ENCODE peak calls at places on chromosomes 11 and 22, in six cellular contexts. One of them, this sample, is unnamed.

GRCh38 chr22:44821741-44822425 is 69.5 kb downstream of the ARHGAP8 start:
- DNase-seq in osteoblast: peak; percentile 14
- DNase-seq in transverse colon: no peak
- DNase-seq in A549: no peak
- DNase-seq in dorsolateral prefrontal cortex: no peak
- DNase-seq in WTC11: no peak
- DNase-seq in this sample: no peak

GRCh38 chr22:37843746-37844089 is 416 bp downstream of the ANKRD54 start:
- DNase-seq in dorsolateral prefrontal cortex: peak; percentile 40
- DNase-seq in WTC11: peak; percentile 59
- DNase-seq in transverse colon: peak; percentile 59
- DNase-seq in A549: no peak
- DNase-seq in osteoblast: peak; percentile 93
- DNase-seq in this sample: no peak

GRCh38 chr22:47645450-47645914 is 883.0 kb downstream of the TBC1D22A start:
- DNase-seq in A549: no peak
- DNase-seq in WTC11: no peak
- DNase-seq in osteoblast: no peak
- DNase-seq in dorsolateral prefrontal cortex: no peak
- DNase-seq in transverse colon: no peak
- DNase-seq in this sample: no peak

GRCh38 chr11:20000022-20000392 is 160.3 kb downstream of the DBX1 start:
- DNase-seq in transverse colon: no peak
- DNase-seq in dorsolateral prefrontal cortex: no peak
- DNase-seq in WTC11: no peak
- DNase-seq in osteoblast: no peak
- DNase-seq in A549: no peak
- DNase-seq in this sample: no peak

GRCh38 chr11:88292156-88292844 is 45.2 kb downstream of the CTSC start:
- DNase-seq in WTC11: no peak
- DNase-seq in dorsolateral prefrontal cortex: no peak
- DNase-seq in A549: no peak
- DNase-seq in transverse colon: peak; percentile 58
- DNase-seq in osteoblast: peak; percentile 27
- DNase-seq in this sample: no peak

GRCh38 chr11:130839950-130840666 is 76.2 kb downstream of the SNX19 start:
- DNase-seq in dorsolateral prefrontal cortex: no peak
- DNase-seq in transverse colon: no peak
- DNase-seq in A549: no peak
- DNase-seq in osteoblast: no peak
- DNase-seq in WTC11: no peak
- DNase-seq in this sample: no peak

GRCh38 chr11:128399186-128399585 is 188.2 kb downstream of the ETS1 start:
- DNase-seq in dorsolateral prefrontal cortex: no peak
- DNase-seq in A549: no peak
- DNase-seq in osteoblast: peak; percentile 58
- DNase-seq in transverse colon: no peak
- DNase-seq in WTC11: no peak
- DNase-seq in this sample: no peak

GRCh38 chr22:19806213-19807160 is 45.9 kb downstream of the TBX1 start:
- DNase-seq in dorsolateral prefrontal cortex: no peak
- DNase-seq in A549: peak; percentile 50
- DNase-seq in osteoblast: peak; percentile 80
- DNase-seq in WTC11: peak; percentile 7
- DNase-seq in transverse colon: peak; percentile 92
- DNase-seq in this sample: no peak

GRCh38 chr11:128783513-128783912 is 83.6 kb downstream of the KCNJ1 start:
- DNase-seq in osteoblast: no peak
- DNase-seq in dorsolateral prefrontal cortex: no peak
- DNase-seq in transverse colon: no peak
- DNase-seq in A549: no peak
- DNase-seq in WTC11: no peak
- DNase-seq in this sample: no peak

GRCh38 chr22:22908495-22908861 is 20.9 kb downstream of the IGLL5 start:
- DNase-seq in WTC11: no peak
- DNase-seq in transverse colon: no peak
- DNase-seq in osteoblast: no peak
- DNase-seq in A549: no peak
- DNase-seq in dorsolateral prefrontal cortex: no peak
- DNase-seq in this sample: no peak

GRCh38 chr11:115324569-115325432 is 179.4 kb downstream of the CADM1 start:
- DNase-seq in transverse colon: peak; percentile 18
- DNase-seq in dorsolateral prefrontal cortex: no peak
- DNase-seq in WTC11: peak; percentile 13
- DNase-seq in A549: peak; percentile 33
- DNase-seq in osteoblast: peak; percentile 34
- DNase-seq in this sample: peak; percentile 30

GRCh38 chr11:9901931-9902330 is 238.1 kb downstream of the SWAP70 start:
- DNase-seq in WTC11: no peak
- DNase-seq in dorsolateral prefrontal cortex: no peak
- DNase-seq in osteoblast: no peak
- DNase-seq in transverse colon: no peak
- DNase-seq in A549: no peak
- DNase-seq in this sample: no peak

GRCh38 chr11:1829039-1829820 is 5.6 kb upstream of the SYT8 start:
- DNase-seq in A549: no peak
- DNase-seq in osteoblast: peak; percentile 99
- DNase-seq in WTC11: no peak
- DNase-seq in dorsolateral prefrontal cortex: no peak
- DNase-seq in transverse colon: no peak
- DNase-seq in this sample: no peak

GRCh38 chr11:69636512-69636866 is 4.5 kb upstream of the CCND1 start:
- DNase-seq in osteoblast: peak; percentile 98
- DNase-seq in A549: peak; percentile 61
- DNase-seq in WTC11: peak; percentile 84
- DNase-seq in dorsolateral prefrontal cortex: peak; percentile 54
- DNase-seq in transverse colon: peak; percentile 73
- DNase-seq in this sample: peak; percentile 85

GRCh38 chr22:46974077-46974476 is 211.6 kb downstream of the TBC1D22A start:
- DNase-seq in transverse colon: no peak
- DNase-seq in WTC11: no peak
- DNase-seq in osteoblast: peak; percentile 69
- DNase-seq in dorsolateral prefrontal cortex: no peak
- DNase-seq in A549: no peak
- DNase-seq in this sample: no peak

GRCh38 chr11:46222485-46223251 is 54.8 kb upstream of the CREB3L1 start:
- DNase-seq in WTC11: no peak
- DNase-seq in transverse colon: no peak
- DNase-seq in osteoblast: peak; percentile 65
- DNase-seq in dorsolateral prefrontal cortex: no peak
- DNase-seq in A549: no peak
- DNase-seq in this sample: no peak
- TF ChIP-seq CTCF in WTC11: no peak
- TF ChIP-seq CTCF in transverse colon: no peak
- TF ChIP-seq CTCF in osteoblast: peak; percentile 11
- TF ChIP-seq CTCF in dorsolateral prefrontal cortex: no peak
- TF ChIP-seq CTCF in A549: no peak
- TF ChIP-seq CTCF in this sample: no peak

GRCh38 chr11:126113515-126113957 is 50.9 kb upstream of the CDON start:
- DNase-seq in WTC11: no peak
- DNase-seq in dorsolateral prefrontal cortex: no peak
- DNase-seq in transverse colon: peak; percentile 90
- DNase-seq in osteoblast: peak; percentile 97
- DNase-seq in A549: peak; percentile 66
- DNase-seq in this sample: no peak
- TF ChIP-seq CTCF in WTC11: no peak
- TF ChIP-seq CTCF in dorsolateral prefrontal cortex: no peak
- TF ChIP-seq CTCF in transverse colon: peak; percentile 32
- TF ChIP-seq CTCF in osteoblast: no peak
- TF ChIP-seq CTCF in A549: no peak
- TF ChIP-seq CTCF in this sample: no peak

DNA sequence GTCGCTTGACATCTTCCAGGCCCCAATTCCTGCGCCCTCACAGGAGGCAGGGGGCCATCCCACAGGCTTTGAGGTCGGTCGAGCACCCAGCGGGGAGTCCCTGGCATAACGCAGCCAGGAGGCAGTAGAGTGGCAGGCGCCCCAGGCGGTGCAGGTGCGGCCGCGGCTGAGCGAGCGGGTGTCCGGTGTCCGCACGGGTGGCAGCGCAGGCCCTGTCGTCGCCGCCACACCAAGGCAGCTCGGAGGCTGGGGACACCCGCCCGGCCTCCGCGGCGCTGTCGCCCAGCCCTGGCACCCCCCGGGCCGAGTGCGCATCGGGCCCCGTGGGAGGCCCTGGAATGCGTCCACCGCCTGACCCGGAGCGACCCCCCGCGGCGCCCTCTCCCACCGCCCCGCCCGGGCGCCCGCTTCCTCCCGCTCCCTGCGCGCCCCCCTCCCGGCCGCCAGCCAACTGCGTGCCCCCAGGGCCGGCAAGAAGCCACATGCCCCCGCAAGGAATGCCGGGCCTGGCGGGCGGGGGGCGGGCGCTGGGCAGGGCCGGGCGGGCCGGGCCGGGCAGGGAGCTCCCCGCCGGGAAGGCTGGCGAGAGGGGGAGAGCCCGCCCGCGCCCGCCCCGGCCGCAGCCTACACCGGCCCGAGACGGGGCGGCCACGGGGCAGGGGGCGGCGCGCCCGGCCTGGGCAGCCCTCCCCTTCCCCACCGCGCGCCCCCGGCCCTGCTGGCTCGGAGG is 33.9 kb downstream of the PRDM11 start:
- DNase-seq in WTC11: peak; percentile 63
- DNase-seq in osteoblast: peak; percentile 94
- DNase-seq in A549: peak; percentile 76
- DNase-seq in dorsolateral prefrontal cortex: no peak
- DNase-seq in transverse colon: peak; percentile 73
- DNase-seq in this sample: peak; percentile 83
- TF ChIP-seq CTCF in WTC11: no peak
- TF ChIP-seq CTCF in osteoblast: peak; percentile 21
- TF ChIP-seq CTCF in A549: peak; percentile 36
- TF ChIP-seq CTCF in dorsolateral prefrontal cortex: peak; percentile 49
- TF ChIP-seq CTCF in transverse colon: peak; percentile 72
- TF ChIP-seq CTCF in this sample: no peak

DNA sequence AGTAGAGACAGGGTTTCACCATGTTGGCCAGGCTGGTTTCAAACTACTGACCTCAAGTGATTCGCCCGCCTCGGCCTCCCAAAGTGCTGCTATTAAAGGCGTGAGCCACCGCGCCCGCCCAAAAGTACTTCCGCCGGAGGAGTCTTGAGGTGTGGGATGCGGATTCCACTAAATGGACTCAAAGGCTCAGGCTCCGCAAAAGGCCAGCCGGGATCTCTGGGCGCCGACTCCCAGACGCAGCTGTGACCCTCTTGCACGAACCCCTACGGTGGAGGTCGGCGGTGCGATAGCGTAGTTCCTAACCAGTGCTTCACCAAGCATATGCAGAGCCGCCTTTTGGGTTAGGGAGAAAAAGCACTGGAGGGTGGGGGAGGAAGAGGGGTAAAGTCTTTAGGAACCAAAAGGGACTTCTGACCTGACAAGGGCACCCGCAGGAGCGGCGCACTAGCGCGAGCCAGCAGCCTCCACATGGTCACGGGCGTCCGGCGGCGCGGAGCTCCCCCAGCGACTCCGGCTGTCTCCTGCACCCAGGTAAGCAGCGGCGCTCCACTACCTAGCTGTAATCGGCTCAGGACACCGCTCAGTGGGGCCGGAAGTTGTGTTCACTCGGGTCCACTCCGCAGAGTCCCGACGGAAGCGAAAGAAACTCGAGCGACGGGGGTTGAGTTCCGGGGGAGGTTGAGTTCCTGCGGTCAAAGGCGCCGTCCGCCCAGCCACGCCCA is at the start of gene MRPL16:
- DNase-seq in osteoblast: peak; percentile 92
- DNase-seq in dorsolateral prefrontal cortex: peak; percentile 68
- DNase-seq in A549: peak; percentile 84
- DNase-seq in WTC11: peak; percentile 88
- DNase-seq in transverse colon: peak; percentile 94
- DNase-seq in this sample: peak; percentile 87
- TF ChIP-seq CTCF in osteoblast: no peak
- TF ChIP-seq CTCF in dorsolateral prefrontal cortex: peak; percentile 42
- TF ChIP-seq CTCF in A549: no peak
- TF ChIP-seq CTCF in WTC11: no peak
- TF ChIP-seq CTCF in transverse colon: peak; percentile 68
- TF ChIP-seq CTCF in this sample: no peak

DNA sequence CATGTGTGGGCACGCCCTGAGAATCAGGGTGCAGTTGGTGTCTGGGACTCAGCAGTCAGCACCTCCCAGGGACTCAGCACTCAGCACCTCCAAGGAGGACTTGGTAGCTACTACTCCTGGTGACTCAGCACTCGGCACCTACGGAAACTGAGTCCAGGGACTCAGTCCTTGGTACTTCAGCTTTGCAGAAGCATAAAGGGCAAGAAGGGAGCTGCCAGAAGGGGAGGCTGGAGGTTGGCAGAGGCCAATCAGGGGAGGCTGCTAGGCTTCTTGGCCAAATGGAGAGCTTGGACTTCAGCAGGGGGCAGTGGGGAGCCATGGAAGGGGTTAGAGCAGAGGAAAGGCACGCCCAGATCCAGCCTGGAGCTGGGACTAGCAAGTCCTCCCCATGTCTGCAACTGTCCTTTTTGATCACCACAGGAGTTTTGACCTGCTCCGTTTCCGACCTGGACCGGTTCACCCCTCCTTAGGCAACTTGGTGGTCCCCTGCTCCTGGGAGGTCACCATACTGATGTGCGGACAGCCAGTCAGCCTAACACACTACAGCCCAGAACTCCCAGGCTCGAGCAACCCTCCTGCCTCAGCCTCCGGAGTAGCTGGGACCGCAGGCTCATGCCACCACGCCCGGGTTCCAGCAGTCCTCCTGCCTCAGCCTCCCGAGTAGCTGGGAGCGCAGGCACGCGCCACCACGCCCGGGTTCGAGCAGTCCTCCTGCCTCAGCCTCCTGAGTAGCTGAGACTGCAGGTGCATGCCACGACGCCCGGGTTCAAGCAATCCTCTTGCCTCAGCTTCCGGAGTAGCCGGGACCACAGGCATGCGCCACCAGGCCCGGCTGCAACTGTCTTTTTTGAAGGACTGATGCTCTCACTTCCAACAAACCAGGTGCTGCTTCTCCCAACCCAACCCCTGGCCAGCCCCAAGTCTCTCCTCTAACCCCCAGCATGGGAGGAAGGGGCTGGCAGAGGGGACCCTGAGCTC is 1.5 kb downstream of the ANO9 start:
- DNase-seq in WTC11: no peak
- DNase-seq in A549: no peak
- DNase-seq in dorsolateral prefrontal cortex: peak; percentile 40
- DNase-seq in transverse colon: peak; percentile 66
- DNase-seq in osteoblast: no peak
- DNase-seq in this sample: no peak
- TF ChIP-seq CTCF in WTC11: no peak
- TF ChIP-seq CTCF in A549: no peak
- TF ChIP-seq CTCF in dorsolateral prefrontal cortex: peak; percentile 18
- TF ChIP-seq CTCF in transverse colon: peak; percentile 38
- TF ChIP-seq CTCF in osteoblast: peak; percentile 10
- TF ChIP-seq CTCF in this sample: no peak

DNA sequence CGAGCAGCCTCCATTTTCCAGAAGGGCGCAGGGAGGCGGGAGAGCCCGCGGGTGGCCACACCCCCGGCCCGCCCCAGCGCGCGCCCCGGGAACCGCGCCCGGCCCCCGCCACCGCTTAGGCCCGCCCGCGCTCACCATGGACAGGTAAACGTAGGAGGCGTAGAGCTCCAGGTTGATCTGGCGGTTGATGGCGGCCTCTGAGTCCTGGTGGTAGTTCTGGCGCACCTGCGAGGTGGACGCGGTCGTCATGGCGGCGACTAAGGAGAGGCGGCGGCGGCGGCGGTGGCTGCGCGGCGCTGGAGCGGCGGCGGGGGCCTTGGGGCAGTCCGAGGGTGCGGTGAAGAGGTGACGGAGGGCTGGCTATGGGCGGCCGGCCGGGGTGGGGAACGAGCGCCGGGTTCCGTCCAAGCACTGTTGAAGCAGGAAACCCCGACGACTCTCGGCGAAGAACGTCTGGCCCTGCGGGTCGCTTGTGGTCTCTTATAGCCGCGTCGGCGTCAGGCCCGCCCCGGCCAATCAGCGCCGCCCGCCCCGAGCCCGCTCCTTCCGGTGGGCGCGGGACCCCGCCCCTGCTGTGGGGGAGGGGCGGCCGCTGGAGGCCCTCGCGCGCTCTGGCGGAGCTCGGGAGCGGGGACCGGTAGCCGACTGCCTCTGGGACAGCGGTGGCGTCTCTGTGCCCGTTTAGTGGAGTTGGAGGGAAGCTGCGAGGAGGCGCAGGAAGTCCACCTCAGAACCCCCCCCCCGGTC is at the start of gene FTH1:
- DNase-seq in A549: peak; percentile 77
- DNase-seq in osteoblast: peak; percentile 96
- DNase-seq in WTC11: peak; percentile 85
- DNase-seq in dorsolateral prefrontal cortex: peak; percentile 91
- DNase-seq in transverse colon: peak; percentile 96
- DNase-seq in this sample: peak; percentile 92
- TF ChIP-seq CTCF in A549: no peak
- TF ChIP-seq CTCF in osteoblast: no peak
- TF ChIP-seq CTCF in WTC11: no peak
- TF ChIP-seq CTCF in dorsolateral prefrontal cortex: no peak
- TF ChIP-seq CTCF in transverse colon: no peak
- TF ChIP-seq CTCF in this sample: no peak